ENCODE peak calls at places on chromosomes 4 and X, in ten cellular contexts. B, D, V, W, A, X, S, Z, E and R are unnamed samples.

GRCh38 chr4:108486046-108486445 is 134.3 kb upstream of the RPL34 start:
- DNase-seq in B (no peak), D (no peak), V (no peak), W (no peak), A (no peak), X (no peak), S (no peak), Z (no peak), E (no peak), R (no peak)

GRCh38 chr4:149291463-149291862 is 524.2 kb downstream of the IQCM start:
- DNase-seq in B (no peak), D (no peak), V (no peak), W (peak), A (peak), X (peak), S (no peak), Z (peak), E (no peak), R (no peak)

GRCh38 chrX:107714196-107714811 is 61.3 kb downstream of the TSC22D3 start:
- DNase-seq in B (no peak), D (no peak), V (peak), W (peak), A (peak), X (no peak), S (no peak), Z (no peak), E (peak), R (no peak)

GRCh38 chr4:188903995-188904394 is 764.8 kb downstream of the TRIML1 start:
- DNase-seq in B (no peak), D (no peak), V (no peak), W (no peak), A (peak), X (no peak), S (no peak), Z (no peak), E (no peak), R (no peak)

GRCh38 chrX:149510386-149510785 is 5.3 kb upstream of the IDS start:
- DNase-seq in B (no peak), D (no peak), V (no peak), W (no peak), A (peak), X (no peak), S (peak), Z (no peak), E (no peak), R (peak)

GRCh38 chr4:105569014-105569850 is 16.8 kb downstream of the ARHGEF38 start:
- DNase-seq in B (no peak), D (no peak), V (no peak), W (no peak), A (no peak), X (no peak), S (no peak), Z (no peak), E (no peak), R (no peak)

GRCh38 chr4:177051473-177052060 is 258.1 kb upstream of the NEIL3 start:
- DNase-seq in B (no peak), D (peak), V (no peak), W (peak), A (peak), X (peak), S (peak), Z (peak), E (no peak), R (peak)

GRCh38 chrX:151922692-151923091 is 10.0 kb downstream of the MAGEA4 start:
- DNase-seq in B (no peak), D (no peak), V (no peak), W (no peak), A (no peak), X (no peak), S (no peak), Z (no peak), E (no peak), R (no peak)

GRCh38 chr4:137300776-137301175 is 231.5 kb downstream of the PCDH18 start:
- DNase-seq in B (no peak), D (no peak), V (no peak), W (no peak), A (peak), X (no peak), S (no peak), Z (no peak), E (no peak), R (no peak)

GRCh38 chr4:108107729-108108382 is 60.9 kb downstream of the LEF1 start:
- DNase-seq in B (no peak), D (no peak), V (peak), W (no peak), A (no peak), X (no peak), S (no peak), Z (no peak), E (no peak), R (no peak)

GRCh38 chrX:151715735-151716134 is at the start of gene FATE1:
- DNase-seq in B (no peak), D (no peak), V (no peak), W (no peak), A (no peak), X (no peak), S (no peak), Z (no peak), E (no peak), R (no peak)

GRCh38 chr4:2433609-2434350 is 15.0 kb downstream of the CFAP99 start:
- DNase-seq in B (no peak), D (no peak), V (no peak), W (no peak), A (no peak), X (no peak), S (no peak), Z (no peak), E (peak), R (no peak)

GRCh38 chrX:66074920-66075879 is 35.3 kb upstream of the VSIG4 start:
- DNase-seq in B (no peak), D (peak), V (peak), W (peak), A (peak), X (no peak), S (no peak), Z (peak), E (peak), R (peak)

GRCh38 chrX:149312936-149313432 is 192.1 kb downstream of the IDS start:
- DNase-seq in B (no peak), D (no peak), V (no peak), W (no peak), A (peak), X (no peak), S (no peak), Z (no peak), E (no peak), R (no peak)

GRCh38 chr4:94642561-94642866 is 115.2 kb upstream of the BMPR1B start:
- DNase-seq in B (no peak), D (no peak), V (no peak), W (no peak), A (peak), X (no peak), S (no peak), Z (no peak), E (no peak), R (no peak)

GRCh38 chr4:32334759-32335158 is 1614.6 kb downstream of the PCDH7 start:
- DNase-seq in B (no peak), D (no peak), V (no peak), W (no peak), A (no peak), X (no peak), S (no peak), Z (no peak), E (no peak), R (no peak)

GRCh38 chrX:51420610-51421009 is 75.8 kb downstream of the NUDT11 start:
- DNase-seq in B (no peak), D (peak), V (peak), W (peak), A (peak), X (no peak), S (peak), Z (peak), E (no peak), R (peak)

GRCh38 chr4:114263233-114263632 is 283.8 kb upstream of the ARSJ start:
- DNase-seq in B (no peak), D (no peak), V (no peak), W (peak), A (peak), X (no peak), S (no peak), Z (no peak), E (no peak), R (no peak)
- H3K4me3 ChIP-seq in B (no peak), D (no peak), V (no peak), W (no peak), A (no peak), X (no peak), S (no peak), Z (no peak), E (no peak), R (no peak)

GRCh38 chrX:57282568-57282967 is 3.9 kb upstream of the FAAH2 start:
- DNase-seq in B (no peak), D (no peak), V (no peak), W (no peak), A (no peak), X (no peak), S (no peak), Z (no peak), E (no peak), R (no peak)
- TF ChIP-seq CTCF in B (no peak), D (no peak), V (no peak), W (no peak), A (no peak), X (no peak), S (no peak), Z (no peak), E (no peak), R (no peak)

GRCh38 chr4:575281-576141 is 584 bp downstream of the TMEM271 start:
- DNase-seq in B (no peak), D (no peak), V (no peak), W (peak), A (peak), X (peak), S (peak), Z (peak), E (no peak), R (peak)
- H3K4me3 ChIP-seq in B (no peak), D (no peak), V (no peak), W (peak), A (no peak), X (no peak), S (peak), Z (no peak), E (no peak), R (peak)

GRCh38 chrX:55135171-55135570 is 46.4 kb downstream of the PAGE2 start:
- DNase-seq in B (peak), D (no peak), V (peak), W (peak), A (peak), X (peak), S (peak), Z (peak), E (peak), R (peak)
- TF ChIP-seq CTCF in B (peak), D (no peak), V (peak), W (peak), A (peak), X (peak), S (peak), Z (no peak), E (peak), R (peak)

GRCh38 chr4:118058955-118059354 is 24.7 kb downstream of the NDST3 start:
- DNase-seq in B (no peak), D (no peak), V (no peak), W (no peak), A (no peak), X (no peak), S (no peak), Z (no peak), E (no peak), R (no peak)
- H3K4me3 ChIP-seq in B (no peak), D (no peak), V (no peak), W (no peak), A (no peak), X (no peak), S (no peak), Z (no peak), E (no peak), R (no peak)

DNA sequence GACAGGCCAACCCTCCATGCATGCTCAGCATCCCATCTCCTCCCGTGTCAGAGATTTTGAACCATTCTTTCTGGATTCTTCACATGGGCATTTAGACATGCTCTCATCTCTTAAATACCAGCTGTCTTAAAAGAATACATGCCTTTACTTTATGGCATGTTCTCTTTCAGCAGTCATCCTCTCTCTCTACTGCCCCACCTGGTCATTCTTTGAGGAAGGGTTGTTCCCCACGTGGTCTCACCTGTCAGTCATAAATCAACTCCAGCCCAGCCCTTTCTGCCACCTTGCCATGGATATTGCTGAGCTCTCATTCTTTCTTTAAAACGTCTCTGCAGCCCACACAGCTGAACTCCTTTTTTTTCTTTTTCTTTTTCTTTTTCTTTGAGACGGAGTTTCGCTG is 111.3 kb downstream of the ARHGAP10 start:
- DNase-seq in B (no peak), D (no peak), V (no peak), W (no peak), A (no peak), X (no peak), S (no peak), Z (peak), E (no peak), R (peak)
- TF ChIP-seq CTCF in B (no peak), D (no peak), V (no peak), W (peak), A (peak), X (no peak), S (peak), Z (no peak), E (peak), R (peak)

GRCh38 chr4:152114562-152114961 is 353.8 kb upstream of the GATB start:
- DNase-seq in B (no peak), D (no peak), V (no peak), W (no peak), A (no peak), X (no peak), S (no peak), Z (no peak), E (no peak), R (no peak)

GRCh38 chr4:152115121-152115520 is 354.3 kb upstream of the GATB start:
- DNase-seq in B (no peak), D (no peak), V (no peak), W (no peak), A (no peak), X (no peak), S (no peak), Z (no peak), E (no peak), R (no peak)

GRCh38 chr4:152117501-152117900 is 356.7 kb upstream of the GATB start:
- DNase-seq in B (no peak), D (no peak), V (no peak), W (no peak), A (no peak), X (no peak), S (no peak), Z (no peak), E (peak), R (no peak)

GRCh38 chr4:152117054-152117453 is 356.2 kb upstream of the GATB start:
- DNase-seq in B (no peak), D (no peak), V (no peak), W (no peak), A (no peak), X (no peak), S (no peak), Z (no peak), E (no peak), R (no peak)

DNA sequence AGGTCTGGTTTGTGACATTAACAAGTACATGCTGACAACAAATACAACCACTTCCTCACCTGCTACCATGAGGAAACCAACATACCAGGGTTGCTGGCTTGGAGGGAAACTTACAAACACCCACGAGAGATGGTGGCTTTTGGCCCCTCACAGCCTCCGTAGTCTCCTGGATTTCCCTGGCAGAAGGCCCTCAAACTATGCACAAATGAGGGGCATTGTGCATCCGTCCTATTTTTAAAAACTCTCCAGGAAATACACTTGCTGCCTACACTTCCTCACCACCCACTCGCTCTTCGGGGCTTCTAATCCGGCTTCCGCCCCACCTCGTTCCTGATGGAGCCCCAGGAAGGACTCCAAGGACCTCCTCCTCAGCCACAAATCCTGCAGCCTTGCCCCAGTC is 355.0 kb upstream of the GATB start:
- DNase-seq in B (no peak), D (no peak), V (peak), W (peak), A (no peak), X (no peak), S (no peak), Z (peak), E (no peak), R (peak)
- H3K4me3 ChIP-seq in B (no peak), D (no peak), V (peak), W (no peak), A (no peak), X (no peak), S (no peak), Z (no peak), E (no peak), R (no peak)